ENCODE peak calls at places on chromosomes 16 and 17, in seven cellular contexts. E, O, B, U, I, L and R are unnamed samples.

GRCh38 chr17:2081564-2081963 is 26.7 kb downstream of the HIC1 start:
- DNase-seq in O (no peak), B (no peak), I (no peak), U (no peak), E (no peak), L (no peak), R (no peak)

GRCh38 chr17:45770632-45771472 is 13.3 kb upstream of the CRHR1 start:
- DNase-seq in L (no peak), O (peak), U (no peak), B (no peak), E (peak), I (no peak), R (peak)

GRCh38 chr17:44708401-44709263 is at the start of gene DBF4B:
- DNase-seq in E (peak), U (peak), B (peak), I (peak), L (peak), O (peak), R (peak)

GRCh38 chr16:57019746-57020145 is 30.4 kb downstream of the NLRC5 start:
- DNase-seq in O (no peak), I (no peak), E (no peak), B (no peak), L (no peak), U (no peak), R (no peak)

GRCh38 chr17:62971853-62972252 is 5.8 kb downstream of the TANC2 start:
- DNase-seq in E (no peak), O (no peak), U (no peak), B (no peak), I (no peak), L (no peak), R (no peak)

GRCh38 chr17:42399121-42399520 is 10.9 kb upstream of the STAT3 start:
- DNase-seq in I (no peak), U (no peak), E (no peak), B (no peak), O (no peak), L (no peak), R (no peak)

GRCh38 chr16:55136356-55136755 is 187.6 kb upstream of the IRX6 start:
- DNase-seq in I (peak), L (no peak), E (no peak), B (no peak), U (no peak), O (no peak), R (no peak)

GRCh38 chr17:17156511-17156910 is 49.6 kb downstream of the PLD6 start:
- DNase-seq in L (no peak), E (no peak), O (no peak), B (no peak), I (peak), U (no peak), R (no peak)

GRCh38 chr16:47851026-47851610 is 304.7 kb downstream of the ABCC12 start:
- DNase-seq in E (no peak), L (no peak), O (no peak), U (no peak), B (no peak), I (peak), R (no peak)

GRCh38 chr16:19167710-19168172 is 299 bp upstream of the SYT17 start:
- DNase-seq in L (peak), B (peak), U (no peak), O (peak), E (peak), I (peak), R (peak)

GRCh38 chr17:3944485-3945388 is 19.5 kb downstream of the ATP2A3 start:
- DNase-seq in U (no peak), L (peak), I (peak), E (peak), O (peak), B (peak), R (peak)

GRCh38 chr16:66441586-66442375 is 14.7 kb downstream of the BEAN1 start:
- DNase-seq in E (no peak), I (peak), U (no peak), O (no peak), L (no peak), B (no peak), R (no peak)

GRCh38 chr17:52410781-52411180 is 252.3 kb upstream of the CA10 start:
- DNase-seq in U (no peak), I (peak), B (no peak), L (no peak), O (no peak), E (no peak), R (no peak)

GRCh38 chr16:29697391-29697790 is 18.4 kb downstream of the QPRT start:
- DNase-seq in U (no peak), E (no peak), O (no peak), I (no peak), B (no peak), L (no peak), R (no peak)

GRCh38 chr17:19268611-19269010 is 31.4 kb downstream of the EPN2 start:
- DNase-seq in I (no peak), E (no peak), L (no peak), B (no peak), O (no peak), U (no peak), R (no peak)

GRCh38 chr17:77999413-78000173 is 41.1 kb downstream of the TNRC6C start:
- DNase-seq in O (no peak), B (no peak), E (no peak), U (no peak), I (peak), L (no peak), R (no peak)

GRCh38 chr17:30580916-30581315 is 103.7 kb downstream of the GOSR1 start:
- DNase-seq in L (no peak), E (no peak), U (no peak), I (no peak), B (no peak), O (no peak), R (no peak)

GRCh38 chr16:83839561-83839960 is 31.8 kb downstream of the HSBP1 start:
- DNase-seq in B (no peak), U (no peak), E (no peak), O (no peak), L (no peak), I (no peak), R (no peak)

GRCh38 chr17:45243750-45244149 is 18.1 kb downstream of the SPATA32 start:
- DNase-seq in B (no peak), I (no peak), E (no peak), O (no peak), U (no peak), L (no peak), R (no peak)

GRCh38 chr16:84161011-84161410 is 15.9 kb downstream of the DNAAF1 start:
- DNase-seq in E (no peak), I (no peak), B (no peak), U (no peak), L (no peak), O (no peak), R (no peak)

GRCh38 chr17:11618861-11619566 is 20.7 kb downstream of the DNAH9 start:
- DNase-seq in L (peak), I (no peak), E (no peak), B (no peak), U (no peak), O (no peak), R (no peak)

GRCh38 chr17:64240741-64241347 is 22.2 kb downstream of the TEX2 start:
- DNase-seq in L (peak), E (no peak), I (no peak), U (no peak), O (no peak), B (no peak), R (no peak)

GRCh38 chr17:62713096-62713870 is 85.8 kb downstream of the MRC2 start:
- DNase-seq in L (no peak), O (peak), E (peak), U (no peak), I (no peak), B (no peak), R (no peak)

GRCh38 chr16:69373019-69373418 is 12.8 kb downstream of the TERF2 start:
- DNase-seq in U (no peak), L (no peak), B (no peak), O (no peak), E (no peak), I (no peak), R (no peak)

GRCh38 chr17:17125136-17126084 is 80.7 kb downstream of the PLD6 start:
- DNase-seq in E (no peak), I (no peak), L (no peak), B (no peak), U (no peak), O (no peak), R (peak)

GRCh38 chr16:87634411-87634810 is 32.1 kb downstream of the JPH3 start:
- DNase-seq in I (no peak), E (no peak), O (no peak), L (no peak), U (no peak), B (no peak), R (no peak)

GRCh38 chr17:61594294-61594825 is 3.3 kb upstream of the NACA2 start:
- DNase-seq in L (no peak), I (peak), E (no peak), B (no peak), O (no peak), U (no peak), R (no peak)

GRCh38 chr17:74697477-74697876 is 15.2 kb downstream of the CD300LF start:
- DNase-seq in I (no peak), O (no peak), B (peak), U (no peak), E (no peak), L (no peak), R (no peak)

GRCh38 chr17:52157603-52158449 is 688 bp downstream of the CA10 start:
- DNase-seq in L (no peak), E (peak), B (peak), I (no peak), U (no peak), O (peak), R (peak)

GRCh38 chr16:11405331-11406176 is 60.3 kb downstream of the RMI2 start:
- DNase-seq in O (peak), B (peak), L (no peak), E (peak), U (no peak), I (no peak), R (peak)

GRCh38 chr16:2675714-2676113 is 6.6 kb upstream of the KCTD5 start:
- DNase-seq in O (no peak), I (no peak), B (no peak), E (no peak), L (no peak), U (no peak), R (no peak)

GRCh38 chr16:88719267-88719932 is 13.1 kb downstream of the CTU2 start:
- DNase-seq in L (no peak), U (no peak), O (no peak), E (no peak), B (no peak), I (no peak), R (no peak)

GRCh38 chr17:73589096-73589980 is 54.9 kb downstream of the SDK2 start:
- DNase-seq in B (no peak), E (no peak), O (no peak), U (no peak), I (peak), L (no peak), R (no peak)

GRCh38 chr17:53150101-53150698 is 672.5 kb upstream of the KIF2B start:
- DNase-seq in O (peak), I (peak), L (no peak), U (no peak), B (no peak), E (no peak), R (no peak)

GRCh38 chr17:46783031-46783593 is 35.4 kb downstream of the WNT3 start:
- DNase-seq in U (no peak), E (no peak), O (no peak), L (no peak), B (no peak), I (peak), R (no peak)

GRCh38 chr17:82882715-82883446 is 43.1 kb upstream of the ZNF750 start:
- DNase-seq in U (no peak), B (no peak), O (no peak), L (peak), I (peak), E (no peak), R (peak)

GRCh38 chr17:80010283-80010858 is 25.3 kb downstream of the TBC1D16 start:
- DNase-seq in U (no peak), I (no peak), O (no peak), E (no peak), B (no peak), L (no peak), R (no peak)

GRCh38 chr16:19242987-19243386 is 42.5 kb upstream of the CLEC19A start:
- DNase-seq in E (no peak), B (no peak), U (no peak), O (no peak), I (no peak), L (no peak), R (no peak)

GRCh38 chr16:83530293-83530692 is 277.5 kb upstream of the HSBP1 start:
- DNase-seq in I (no peak), L (no peak), E (no peak), O (no peak), B (no peak), U (no peak), R (no peak)

GRCh38 chr17:75511610-75512575 is 3.4 kb downstream of the CASKIN2 start:
- DNase-seq in L (no peak), O (no peak), U (no peak), B (no peak), E (no peak), I (no peak), R (peak)

DNA sequence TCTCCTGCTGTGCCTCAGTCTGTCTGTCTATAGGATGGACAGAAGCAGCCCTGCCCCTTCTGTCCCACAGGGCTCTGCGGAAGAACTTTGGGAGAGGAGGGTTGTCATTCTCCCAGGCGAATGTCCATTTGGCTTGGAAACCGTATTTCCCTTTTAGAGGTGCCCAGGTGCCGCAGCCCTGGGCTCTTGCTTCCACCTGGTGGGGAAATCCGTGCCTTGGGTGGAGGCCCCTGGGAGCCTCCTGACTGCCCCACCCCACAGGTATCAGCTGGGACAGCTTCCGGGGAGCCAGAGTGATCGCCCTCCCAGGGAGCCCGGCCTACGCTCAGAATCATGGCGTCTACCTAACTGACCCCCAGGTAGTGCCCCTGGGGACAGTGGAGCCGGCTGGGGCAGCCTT is 12.7 kb downstream of the FCSK start:
- DNase-seq in L (no peak), E (no peak), U (no peak), O (no peak), B (no peak), I (no peak), R (no peak)
- TF ChIP-seq CTCF in L (no peak), E (no peak), U (no peak), O (peak), B (no peak), I (no peak), R (no peak)

GRCh38 chr17:33200116-33200515 is 93.0 kb downstream of the ASIC2 start:
- DNase-seq in U (no peak), L (no peak), I (peak), B (no peak), O (no peak), E (no peak), R (no peak)

GRCh38 chr17:33202011-33202410 is 91.1 kb downstream of the ASIC2 start:
- DNase-seq in O (peak), E (no peak), I (no peak), B (no peak), L (no peak), U (no peak), R (peak)

GRCh38 chr17:33202796-33203195 is 90.3 kb downstream of the ASIC2 start:
- DNase-seq in I (no peak), O (no peak), B (no peak), E (no peak), U (no peak), L (no peak), R (no peak)

GRCh38 chr17:33201255-33201654 is 91.8 kb downstream of the ASIC2 start:
- DNase-seq in I (no peak), O (peak), L (no peak), U (no peak), B (no peak), E (no peak), R (no peak)

GRCh38 chr17:33200587-33200986 is 92.5 kb downstream of the ASIC2 start:
- DNase-seq in I (peak), L (no peak), U (no peak), O (peak), E (no peak), B (no peak), R (peak)
- TF ChIP-seq CTCF in I (no peak), L (no peak), U (peak), O (peak), E (no peak), B (no peak), R (peak)

GRCh38 chr16:58127634-58128033 is 1.5 kb downstream of the CFAP20 start:
- DNase-seq in E (no peak), U (no peak), I (no peak), O (no peak), B (no peak), L (no peak), R (no peak)
- TF ChIP-seq CTCF in E (no peak), U (no peak), I (peak), O (no peak), B (no peak), L (no peak), R (no peak)

DNA sequence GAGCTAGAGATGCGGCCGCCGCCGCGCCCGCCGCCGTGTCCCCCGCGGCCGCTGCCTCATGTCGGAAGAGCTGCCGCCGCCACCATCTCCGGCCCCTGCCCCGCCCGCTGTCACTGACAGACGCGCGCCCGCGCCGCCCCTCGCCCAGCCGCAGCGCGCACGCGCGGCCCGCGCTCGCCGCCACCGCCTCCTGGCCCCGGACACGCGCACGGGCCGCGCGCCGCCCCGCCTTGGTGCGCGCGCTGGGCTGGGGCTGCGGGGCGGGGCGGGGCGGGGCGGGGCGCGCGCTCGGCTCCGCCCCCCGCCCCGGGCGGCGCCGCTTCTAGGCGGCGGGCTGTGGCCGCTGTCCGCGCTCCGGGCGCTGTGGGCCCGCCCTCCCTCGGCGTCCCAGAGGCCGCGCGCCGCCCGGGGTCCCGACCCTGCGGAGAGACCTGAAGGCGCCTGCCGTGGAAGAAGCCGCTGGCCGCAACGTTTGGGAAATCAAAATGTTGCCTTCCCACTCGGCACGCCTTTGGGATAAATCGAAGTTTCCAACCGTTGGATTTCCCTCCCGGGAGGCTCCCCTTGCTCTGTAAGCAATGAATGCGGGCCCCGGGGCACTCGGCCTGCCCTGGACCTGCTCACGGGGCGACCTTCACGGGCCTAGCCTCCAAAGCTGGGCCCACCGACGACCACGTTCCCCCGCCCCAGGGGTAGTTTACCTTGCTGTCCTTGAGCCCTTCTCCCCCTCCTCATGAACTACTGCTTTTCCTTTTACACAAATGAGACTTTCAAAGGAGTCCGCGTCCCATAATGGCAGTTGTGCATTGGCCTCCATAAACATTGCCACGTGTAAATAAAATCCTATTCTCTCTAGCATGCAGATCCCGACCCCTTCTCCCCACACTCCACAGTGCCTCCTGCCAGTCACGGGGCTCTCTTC is at the start of gene ADCY9:
- DNase-seq in E (peak), O (peak), I (no peak), U (no peak), L (peak), B (peak), R (peak)
- TF ChIP-seq CTCF in E (no peak), O (peak), I (no peak), U (no peak), L (no peak), B (no peak), R (no peak)

DNA sequence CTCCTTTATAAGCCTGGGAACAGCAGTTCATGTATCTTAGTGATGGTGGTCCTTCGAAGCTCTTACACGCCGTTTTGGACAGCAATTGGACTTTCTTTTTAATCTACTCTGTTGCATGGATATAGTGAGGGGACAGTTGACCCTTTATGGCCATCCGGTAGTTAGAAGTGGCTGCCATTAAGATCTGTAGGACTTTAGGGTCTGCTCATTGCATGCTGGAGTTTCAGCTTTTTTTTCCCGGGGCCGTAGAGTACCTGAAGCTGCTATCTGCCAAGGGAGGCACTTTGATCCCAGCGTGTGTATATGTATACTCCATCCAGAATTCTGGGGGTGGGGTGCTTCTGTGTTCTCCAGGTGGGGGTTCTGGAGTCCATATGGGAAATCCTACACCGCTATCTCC is 1.2 kb downstream of the CYB5D1 start:
- DNase-seq in L (no peak), O (no peak), U (no peak), E (no peak), I (no peak), B (no peak), R (no peak)
- TF ChIP-seq CTCF in L (no peak), O (no peak), U (no peak), E (no peak), I (no peak), B (no peak), R (no peak)

GRCh38 chr17:28547096-28547622 is 5.3 kb downstream of the UNC119 start:
- DNase-seq in I (no peak), L (no peak), E (no peak), O (no peak), U (no peak), B (no peak), R (no peak)

GRCh38 chr17:28547623-28548416 is 4.6 kb downstream of the UNC119 start:
- DNase-seq in U (no peak), L (peak), B (peak), I (peak), O (peak), E (peak), R (peak)

GRCh38 chr17:28550858-28551257 is 1.6 kb downstream of the UNC119 start:
- DNase-seq in L (no peak), I (no peak), O (no peak), E (peak), U (no peak), B (no peak), R (no peak)

GRCh38 chr17:28549274-28550132 is 2.9 kb downstream of the UNC119 start:
- DNase-seq in L (no peak), B (peak), O (no peak), U (no peak), I (no peak), E (no peak), R (no peak)

DNA sequence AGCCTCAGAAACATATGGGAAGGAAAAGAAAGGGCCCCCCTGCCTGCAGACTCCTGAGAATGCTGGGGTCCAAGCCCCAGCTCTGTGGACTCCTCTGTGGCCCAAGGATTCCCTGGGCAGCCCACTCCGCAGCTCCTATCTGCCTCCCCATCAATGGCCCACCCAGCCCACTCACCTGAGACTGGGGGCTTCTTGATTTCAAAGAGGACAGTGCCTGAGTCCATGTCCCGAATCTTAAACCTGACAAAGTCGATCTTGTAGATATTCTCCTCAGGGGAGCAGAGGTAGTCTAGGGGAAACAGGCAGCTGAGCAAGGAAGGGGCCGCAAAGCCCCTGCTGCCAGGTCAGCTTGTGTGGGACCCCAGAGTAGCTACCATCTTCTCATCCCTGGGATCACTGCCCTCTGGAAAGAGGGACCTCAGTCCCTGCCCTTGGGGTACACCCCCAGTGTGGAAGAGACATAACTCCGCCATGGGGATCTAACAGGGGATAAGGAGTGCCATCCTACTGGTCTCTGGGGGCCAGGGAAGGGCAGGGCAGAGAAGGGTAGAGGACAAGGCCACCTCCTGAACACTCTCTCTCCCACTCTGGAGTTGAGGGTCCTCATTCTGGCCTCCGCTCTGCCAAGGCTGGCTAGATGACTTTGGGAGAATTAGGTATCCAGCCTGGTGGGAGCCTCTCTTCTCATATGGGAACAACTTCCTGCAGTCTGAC is 3.9 kb downstream of the UNC119 start:
- DNase-seq in O (no peak), B (no peak), L (no peak), E (no peak), U (no peak), I (no peak), R (no peak)
- TF ChIP-seq CTCF in O (no peak), B (no peak), L (no peak), E (no peak), U (no peak), I (no peak), R (peak)